ENCODE peak calls at places on chromosomes 7 and 10, in eight cellular contexts. T, Y, A, Q, U, O, K and D are unnamed samples.

GRCh38 chr10:4051011-4051407 is 266.0 kb upstream of the KLF6 start:
- DNase-seq in T (no peak), Y (no peak), A (no peak), Q (peak), U (no peak), O (no peak), K (peak), D (no peak)

GRCh38 chr10:34587002-34587740 is 227.9 kb downstream of the PARD3 start:
- DNase-seq in T (no peak), Y (no peak), A (no peak), Q (peak), U (no peak), O (no peak), K (no peak), D (no peak)

GRCh38 chr7:68491523-68492358 is 1106.5 kb upstream of the AUTS2 start:
- DNase-seq in T (no peak), Y (no peak), A (no peak), Q (no peak), U (no peak), O (no peak), K (no peak), D (no peak)

GRCh38 chr10:11440250-11441150 is 170.9 kb downstream of the USP6NL start:
- DNase-seq in T (no peak), Y (no peak), A (no peak), Q (no peak), U (no peak), O (no peak), K (no peak), D (no peak)

GRCh38 chr10:86259901-86260562 is 106.6 kb downstream of the GRID1 start:
- DNase-seq in T (no peak), Y (no peak), A (no peak), Q (no peak), U (no peak), O (no peak), K (no peak), D (no peak)

GRCh38 chr10:948347-948746 is 16.8 kb upstream of the LARP4B start:
- DNase-seq in T (no peak), Y (no peak), A (no peak), Q (no peak), U (no peak), O (no peak), K (no peak), D (no peak)

GRCh38 chr10:1395025-1395981 is 339.1 kb downstream of the WDR37 start:
- DNase-seq in T (no peak), Y (no peak), A (no peak), Q (no peak), U (no peak), O (no peak), K (no peak), D (no peak)

GRCh38 chr7:105677803-105678583 is 96.7 kb upstream of the EFCAB10 start:
- DNase-seq in T (peak), Y (peak), A (no peak), Q (no peak), U (no peak), O (no peak), K (peak), D (peak)

GRCh38 chr10:58414270-58415041 is 29.2 kb downstream of the TFAM start:
- DNase-seq in T (no peak), Y (no peak), A (no peak), Q (peak), U (no peak), O (peak), K (peak), D (peak)

GRCh38 chr10:71603190-71603589 is 116.4 kb downstream of the C10orf105 start:
- DNase-seq in T (peak), Y (no peak), A (no peak), Q (no peak), U (no peak), O (no peak), K (no peak), D (no peak)

GRCh38 chr7:43872401-43873165 is 3.3 kb upstream of the MRPS24 start:
- DNase-seq in T (peak), Y (no peak), A (no peak), Q (peak), U (no peak), O (no peak), K (no peak), D (no peak)

GRCh38 chr10:3775671-3776551 is 9.1 kb downstream of the KLF6 start:
- DNase-seq in T (no peak), Y (no peak), A (no peak), Q (peak), U (no peak), O (no peak), K (peak), D (peak)

GRCh38 chr7:582081-582835 is 62.6 kb upstream of the PDGFA start:
- DNase-seq in T (no peak), Y (no peak), A (no peak), Q (no peak), U (no peak), O (no peak), K (no peak), D (no peak)

GRCh38 chr10:123682477-123682876 is 16.3 kb downstream of the GPR26 start:
- DNase-seq in T (no peak), Y (no peak), A (no peak), Q (no peak), U (no peak), O (no peak), K (no peak), D (no peak)

GRCh38 chr10:95560288-95561199 is 627 bp downstream of the SORBS1 start:
- DNase-seq in T (peak), Y (peak), A (peak), Q (peak), U (no peak), O (no peak), K (peak), D (no peak)

GRCh38 chr10:5490698-5491464 is 8.5 kb downstream of the CALML5 start:
- DNase-seq in T (no peak), Y (no peak), A (no peak), Q (no peak), U (no peak), O (no peak), K (no peak), D (peak)

GRCh38 chr10:60572511-60573194 is 183.0 kb upstream of the ANK3 start:
- DNase-seq in T (peak), Y (no peak), A (peak), Q (peak), U (peak), O (peak), K (peak), D (no peak)